ENCODE peak calls at places on chromosomes 7 and 10, in six cellular contexts. P is ascending aorta; S is fibroblast of lung; Q is transverse colon; K is CD8-positive, alpha-beta memory T cell; E is PC-3. U is an unnamed sample. For H3K4me1 and H3K27me3, the result is how much of the 10 kb centered on the place peaks cover.

GRCh38 chr10:80412521-80412920 is 4.2 kb downstream of the PRXL2A start:
- DNase-seq in K (no peak), Q (no peak), E (no peak), P (no peak), S (no peak), U (no peak)

GRCh38 chr10:11745045-11745444 is 2.9 kb downstream of the ECHDC3 start:
- DNase-seq in Q (no peak), P (no peak), S (no peak), E (no peak), K (no peak), U (no peak)

GRCh38 chr7:36775061-36775631 is 50.9 kb upstream of the AOAH start:
- DNase-seq in K (no peak), P (no peak), Q (no peak), S (no peak), E (no peak), U (no peak)

GRCh38 chr7:151501676-151502075 is 18.0 kb downstream of the RHEB start:
- DNase-seq in Q (no peak), K (no peak), S (no peak), P (no peak), E (no peak), U (no peak)

GRCh38 chr7:104923010-104923421 is 91.0 kb upstream of the KMT2E start:
- DNase-seq in S (peak), K (peak), P (no peak), E (peak), Q (peak), U (peak)

GRCh38 chr7:69211739-69212138 is 386.5 kb upstream of the AUTS2 start:
- DNase-seq in K (no peak), Q (no peak), E (no peak), S (no peak), P (no peak), U (no peak)

GRCh38 chr7:56471811-56472210 is 355.6 kb upstream of the NUPR2 start:
- DNase-seq in P (no peak), K (no peak), Q (no peak), E (no peak), S (no peak), U (no peak)

GRCh38 chr7:120951826-120952225 is 1.2 kb downstream of the ING3 start:
- DNase-seq in P (no peak), S (no peak), E (no peak), K (no peak), Q (no peak), U (no peak)

GRCh38 chr7:29228289-29229011 is 33.9 kb downstream of the CHN2 start:
- DNase-seq in P (no peak), E (no peak), Q (peak), S (no peak), K (no peak), U (no peak)

GRCh38 chr10:11165591-11166543 is 148.2 kb downstream of the CELF2 start:
- DNase-seq in Q (peak), P (no peak), E (no peak), S (peak), K (peak), U (peak)

GRCh38 chr7:101546308-101546936 is 82.7 kb downstream of the MYL10 start:
- DNase-seq in K (peak), E (no peak), P (no peak), Q (no peak), S (no peak), U (no peak)

GRCh38 chr7:66138994-66139752 is 24.5 kb downstream of the CRCP start:
- DNase-seq in S (no peak), Q (no peak), E (peak), K (no peak), P (no peak), U (no peak)

GRCh38 chr10:86377797-86378146 is 11.2 kb upstream of the GRID1 start:
- DNase-seq in E (no peak), Q (no peak), K (no peak), P (no peak), S (no peak), U (no peak)

GRCh38 chr10:97102441-97102840 is 83.3 kb downstream of the SLIT1 start:
- DNase-seq in S (no peak), K (no peak), P (no peak), Q (no peak), E (no peak), U (no peak)

GRCh38 chr10:70956029-70956759 is 67.8 kb upstream of the PCBD1 start:
- DNase-seq in P (no peak), E (peak), Q (no peak), S (no peak), K (no peak), U (no peak)

GRCh38 chr10:19913987-19914386 is 97.8 kb downstream of the PLXDC2 start:
- DNase-seq in P (no peak), K (no peak), E (no peak), Q (no peak), S (no peak), U (no peak)

GRCh38 chr10:100996678-100997363 is 2.8 kb upstream of the LZTS2 start:
- DNase-seq in P (no peak), K (no peak), E (peak), Q (peak), S (no peak), U (peak)

GRCh38 chr7:38163671-38164070 is 14.4 kb upstream of the STARD3NL start:
- DNase-seq in E (no peak), K (no peak), Q (no peak), S (no peak), P (no peak), U (no peak)

GRCh38 chr7:14761506-14762296 is 140.8 kb downstream of the DGKB start:
- DNase-seq in E (peak), S (peak), K (no peak), Q (peak), P (no peak), U (no peak)

GRCh38 chr10:33524966-33525365 is 190.5 kb upstream of the NRP1 start:
- DNase-seq in E (no peak), K (no peak), S (peak), Q (no peak), P (no peak), U (no peak)

GRCh38 chr7:100830396-100830795 is 3.1 kb upstream of the EPHB4 start:
- DNase-seq in S (no peak), E (no peak), K (no peak), Q (no peak), P (no peak), U (no peak)

GRCh38 chr7:7054252-7054830 is 128.0 kb upstream of the C1GALT1 start:
- DNase-seq in E (peak), Q (no peak), S (no peak), P (no peak), K (no peak), U (no peak)

GRCh38 chr10:119347181-119347974 is 140.0 kb downstream of the GRK5 start:
- DNase-seq in E (no peak), K (peak), S (no peak), P (no peak), Q (no peak), U (no peak)

GRCh38 chr7:44094796-44095592 is 9.2 kb upstream of the AEBP1 start:
- DNase-seq in K (no peak), P (no peak), Q (no peak), E (no peak), S (no peak), U (no peak)

GRCh38 chr10:129101232-129101980 is 365.6 kb upstream of the MGMT start:
- DNase-seq in E (no peak), S (no peak), K (no peak), P (no peak), Q (no peak), U (no peak)

GRCh38 chr7:26005683-26006410 is 146.2 kb upstream of the NFE2L3 start:
- DNase-seq in P (no peak), Q (peak), E (no peak), S (no peak), K (no peak), U (no peak)

GRCh38 chr7:52749880-52750279 is 285.6 kb upstream of the POM121L12 start:
- DNase-seq in Q (peak), S (no peak), P (no peak), E (no peak), K (no peak), U (no peak)

GRCh38 chr7:53350241-53350640 is 314.8 kb downstream of the POM121L12 start:
- DNase-seq in K (no peak), S (no peak), E (peak), P (no peak), Q (peak), U (no peak)

DNA sequence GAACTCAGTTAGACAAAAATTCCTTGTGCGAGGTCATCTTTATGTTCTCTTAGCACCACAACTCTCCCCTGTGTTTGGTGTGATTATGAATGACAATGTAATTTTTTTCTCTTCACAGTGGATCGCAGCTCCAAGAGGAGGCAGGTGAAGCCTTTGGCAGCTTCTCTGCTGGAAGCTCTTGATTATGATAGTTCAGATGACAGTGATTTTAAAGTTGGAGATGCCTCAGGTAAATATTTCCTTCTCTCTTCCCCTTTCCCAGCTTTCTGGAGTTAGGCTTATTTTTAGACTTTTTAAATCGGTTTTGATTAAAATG is 1.0 kb downstream of the PHF14 start:
- DNase-seq in P (no peak), Q (no peak), K (no peak), S (no peak), E (no peak), U (no peak)
- H3K4me1 ChIP-seq in P (under half), Q (under half), K (under half), S (under half), E (under half), U (under half)

DNA sequence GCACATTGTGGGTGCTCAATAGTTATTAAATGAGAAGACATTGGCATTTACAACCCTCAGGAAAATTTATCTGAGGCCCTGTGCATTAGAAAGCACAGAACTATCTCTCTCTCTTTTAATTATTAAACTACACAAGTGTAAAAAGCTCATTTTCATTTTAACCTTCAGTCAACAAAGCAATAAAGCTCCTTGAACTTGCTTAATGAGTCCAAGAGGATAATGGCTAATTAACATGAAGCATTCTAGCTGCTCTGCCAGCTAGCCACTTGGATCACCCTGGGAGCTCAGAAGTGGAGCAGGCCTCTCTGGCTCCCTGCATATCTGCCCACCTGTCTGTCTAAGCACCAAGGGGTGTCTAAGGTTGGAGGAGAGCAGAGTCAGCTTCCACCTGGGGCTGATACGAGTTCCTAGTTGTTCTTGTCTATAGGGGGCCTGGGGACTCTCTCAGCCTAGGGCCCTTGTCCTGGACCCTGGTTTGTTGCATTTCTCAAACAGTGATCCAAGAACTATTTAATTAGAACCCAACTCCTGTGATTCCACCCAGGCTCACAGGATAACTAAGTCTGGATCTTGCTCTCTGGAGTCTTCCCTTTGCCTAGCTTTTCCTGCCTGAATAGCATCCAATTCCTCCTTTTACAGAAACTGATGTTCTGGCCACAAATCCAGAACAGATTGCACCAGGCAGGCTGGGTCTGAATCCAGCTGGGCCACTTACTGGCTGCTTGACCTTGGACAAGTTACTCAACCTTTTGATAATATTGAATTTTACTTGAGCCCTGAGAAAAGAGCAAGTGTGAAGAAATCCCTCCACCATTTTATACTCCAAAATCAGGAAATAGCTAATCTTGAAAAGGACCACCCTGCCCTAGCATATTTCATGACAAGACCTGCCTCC is 55.7 kb upstream of the SLC35G1 start:
- DNase-seq in P (no peak), Q (no peak), S (no peak), K (no peak), E (no peak), U (no peak)
- H3K27me3 ChIP-seq in P (under half), Q (under half), S (under half), K (under half), E (under half), U (under half)

GRCh38 chr10:51907342-51907741 is 207.9 kb upstream of the CSTF2T start:
- DNase-seq in Q (no peak), P (no peak), S (no peak), E (no peak), K (no peak), U (no peak)
- H3K4me1 ChIP-seq in Q (under half), P (under half), S (under half), E (under half), K (under half), U (under half)

DNA sequence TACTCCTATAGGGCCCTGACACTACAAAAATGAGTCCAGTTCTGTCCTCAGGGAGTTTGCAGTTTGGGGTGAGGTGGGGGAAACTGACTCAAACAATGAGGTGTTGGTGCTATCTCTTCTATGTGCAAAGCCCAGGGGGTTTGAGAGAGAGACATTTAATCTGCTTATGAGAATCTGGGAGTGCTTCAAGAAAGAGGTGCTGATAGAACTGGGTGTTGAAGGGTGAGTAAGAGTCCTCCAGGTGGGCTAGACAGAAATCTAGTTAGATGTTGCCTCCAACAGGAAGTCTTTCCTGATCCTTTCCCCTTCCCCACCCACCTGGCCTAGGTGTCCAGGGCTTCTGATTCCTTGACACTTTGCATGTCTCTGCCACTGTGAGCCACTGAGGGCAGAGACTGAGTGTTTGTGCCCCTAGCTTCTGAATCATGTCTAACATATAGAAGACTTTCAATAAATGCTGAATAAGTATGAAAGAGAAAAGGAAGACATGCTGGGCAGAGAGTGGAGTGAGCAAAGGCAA is 53.0 kb downstream of the FAM241B start:
- DNase-seq in K (no peak), P (no peak), S (no peak), Q (no peak), E (no peak), U (no peak)
- H3K27me3 ChIP-seq in K (under half), P (under half), S (under half), Q (under half), E (under half), U (under half)

U was measured in effector memory CD4-positive, alpha-beta T cell.